ENCODE peak calls at places on chromosomes 11 and 22, in four cellular contexts. One of them, this sample, is unnamed.

GRCh38 chr11:123628936-123629683 is 25.3 kb downstream of the SCN3B start:
- DNase-seq in K562: peak
- DNase-seq in GM12878: no peak
- DNase-seq in H1: no peak
- DNase-seq in this sample: no peak

GRCh38 chr22:43893266-43893665 is 1.5 kb upstream of the PNPLA5 start:
- DNase-seq in K562: no peak
- DNase-seq in GM12878: no peak
- DNase-seq in H1: no peak
- DNase-seq in this sample: no peak

GRCh38 chr11:96293583-96293982 is 49.4 kb downstream of the MAML2 start:
- DNase-seq in K562: no peak
- DNase-seq in GM12878: peak
- DNase-seq in H1: no peak
- DNase-seq in this sample: no peak

GRCh38 chr11:22244986-22245592 is 52.2 kb downstream of the ANO5 start:
- DNase-seq in K562: peak
- DNase-seq in GM12878: no peak
- DNase-seq in H1: no peak
- DNase-seq in this sample: peak

GRCh38 chr11:130476922-130477491 is 28.6 kb downstream of the ADAMTS15 start:
- DNase-seq in K562: no peak
- DNase-seq in GM12878: no peak
- DNase-seq in H1: peak
- DNase-seq in this sample: no peak

GRCh38 chr11:121473064-121473777 is 20.5 kb upstream of the SORL1-AS1 start:
- DNase-seq in K562: no peak
- DNase-seq in GM12878: no peak
- DNase-seq in H1: no peak
- DNase-seq in this sample: no peak

GRCh38 chr11:134858783-134859480 is 446.9 kb upstream of the B3GAT1 start:
- DNase-seq in K562: no peak
- DNase-seq in GM12878: no peak
- DNase-seq in H1: no peak
- DNase-seq in this sample: no peak

GRCh38 chr11:34890089-34890488 is 26.1 kb downstream of the APIP start:
- DNase-seq in K562: no peak
- DNase-seq in GM12878: no peak
- DNase-seq in H1: no peak
- DNase-seq in this sample: no peak

GRCh38 chr11:100624346-100624745 is 62.7 kb upstream of the ARHGAP42 start:
- DNase-seq in K562: no peak
- DNase-seq in GM12878: no peak
- DNase-seq in H1: no peak
- DNase-seq in this sample: no peak

GRCh38 chr11:35675901-35676610 is 13.5 kb downstream of the TRIM44 start:
- DNase-seq in K562: no peak
- DNase-seq in GM12878: no peak
- DNase-seq in H1: no peak
- DNase-seq in this sample: no peak

GRCh38 chr11:95230054-95231034 is 658 bp downstream of the SESN3 start:
- DNase-seq in K562: no peak
- DNase-seq in GM12878: no peak
- DNase-seq in H1: peak
- DNase-seq in this sample: no peak

GRCh38 chr11:33557201-33557600 is 143.4 kb downstream of the C11orf91 start:
- DNase-seq in K562: no peak
- DNase-seq in GM12878: no peak
- DNase-seq in H1: no peak
- DNase-seq in this sample: no peak

GRCh38 chr11:95308512-95309035 is 77.6 kb upstream of the SESN3 start:
- DNase-seq in K562: no peak
- DNase-seq in GM12878: no peak
- DNase-seq in H1: no peak
- DNase-seq in this sample: no peak

GRCh38 chr11:121459413-121460041 is 6.8 kb upstream of the SORL1-AS1 start:
- DNase-seq in K562: no peak
- DNase-seq in GM12878: no peak
- DNase-seq in H1: no peak
- DNase-seq in this sample: peak

GRCh38 chr11:82842019-82842418 is 58.2 kb downstream of the PRCP start:
- DNase-seq in K562: no peak
- DNase-seq in GM12878: no peak
- DNase-seq in H1: no peak
- DNase-seq in this sample: no peak

GRCh38 chr11:9092846-9093778 is 1.7 kb upstream of the SCUBE2 start:
- DNase-seq in K562: no peak
- DNase-seq in GM12878: no peak
- DNase-seq in H1: no peak
- DNase-seq in this sample: no peak
- TF ChIP-seq SIN3A in K562: no peak
- TF ChIP-seq SIN3A in GM12878: no peak
- TF ChIP-seq SIN3A in H1: no peak
- TF ChIP-seq SIN3A in this sample: no peak

GRCh38 chr11:43984519-43985385 is 42.3 kb downstream of the C11orf96 start:
- DNase-seq in K562: no peak
- DNase-seq in GM12878: no peak
- DNase-seq in H1: no peak
- DNase-seq in this sample: peak
- TF ChIP-seq EP300 in K562: no peak
- TF ChIP-seq EP300 in GM12878: no peak
- TF ChIP-seq EP300 in H1: no peak
- TF ChIP-seq EP300 in this sample: no peak

GRCh38 chr11:76201672-76202412 is 4.5 kb downstream of the WNT11 start:
- DNase-seq in K562: no peak
- DNase-seq in GM12878: no peak
- DNase-seq in H1: no peak
- DNase-seq in this sample: no peak
- TF ChIP-seq SIN3A in K562: no peak
- TF ChIP-seq SIN3A in GM12878: no peak
- TF ChIP-seq SIN3A in H1: no peak
- TF ChIP-seq SIN3A in this sample: no peak

GRCh38 chr11:8721740-8722139 is 39.1 kb downstream of the RPL27A start:
- DNase-seq in K562: no peak
- DNase-seq in GM12878: no peak
- DNase-seq in H1: no peak
- DNase-seq in this sample: no peak

GRCh38 chr11:8720376-8720775 is 37.8 kb downstream of the RPL27A start:
- DNase-seq in K562: no peak
- DNase-seq in GM12878: no peak
- DNase-seq in H1: no peak
- DNase-seq in this sample: no peak

GRCh38 chr11:8719260-8720190 is 36.9 kb downstream of the RPL27A start:
- DNase-seq in K562: no peak
- DNase-seq in GM12878: no peak
- DNase-seq in H1: no peak
- DNase-seq in this sample: peak

GRCh38 chr11:8722156-8722555 is 39.6 kb downstream of the RPL27A start:
- DNase-seq in K562: no peak
- DNase-seq in GM12878: no peak
- DNase-seq in H1: no peak
- DNase-seq in this sample: peak

DNA sequence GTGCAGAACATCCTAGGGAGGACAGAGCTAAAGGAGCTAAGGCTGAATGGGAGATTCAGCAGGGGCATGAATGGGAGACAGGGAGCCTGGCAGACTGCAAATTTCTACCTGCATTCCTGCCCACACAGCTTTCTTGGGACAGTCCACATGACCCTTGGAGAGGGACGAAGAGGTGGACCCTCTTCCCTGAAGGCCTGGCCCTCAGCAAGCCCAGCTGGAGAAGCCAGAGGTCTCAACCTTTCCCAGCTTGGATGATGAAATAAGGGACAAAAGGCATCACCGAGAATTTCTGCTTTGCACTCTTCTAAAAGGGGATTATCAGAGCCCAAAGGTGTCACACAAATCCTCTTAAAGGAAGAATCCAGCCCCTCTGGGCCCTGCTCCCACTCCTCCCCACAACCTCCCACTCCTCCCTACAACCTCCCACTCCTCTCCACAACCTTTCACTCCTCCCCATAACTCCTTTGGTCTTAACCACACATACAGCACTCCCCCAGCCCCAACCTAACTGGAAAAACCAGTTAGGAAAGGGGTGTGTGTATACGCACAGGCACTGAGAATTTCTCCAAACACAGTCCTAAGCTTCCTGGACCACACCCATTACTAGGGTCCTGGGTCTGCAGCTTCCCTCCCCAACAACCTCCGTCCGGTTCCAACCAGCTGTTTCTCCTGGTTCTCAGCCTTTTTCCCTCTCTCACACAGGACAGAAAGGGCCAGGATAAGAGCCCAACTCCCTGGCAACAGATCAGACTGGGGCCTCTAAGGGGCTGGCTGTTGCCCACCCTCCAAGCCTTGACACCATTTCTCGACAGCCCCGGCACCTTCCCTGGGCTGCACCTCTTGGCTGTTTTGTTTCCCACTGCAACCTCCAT is 38.5 kb downstream of the RPL27A start:
- DNase-seq in K562: no peak
- DNase-seq in GM12878: no peak
- DNase-seq in H1: no peak
- DNase-seq in this sample: no peak
- TF ChIP-seq EP300 in K562: no peak
- TF ChIP-seq EP300 in GM12878: no peak
- TF ChIP-seq EP300 in H1: no peak
- TF ChIP-seq EP300 in this sample: no peak

DNA sequence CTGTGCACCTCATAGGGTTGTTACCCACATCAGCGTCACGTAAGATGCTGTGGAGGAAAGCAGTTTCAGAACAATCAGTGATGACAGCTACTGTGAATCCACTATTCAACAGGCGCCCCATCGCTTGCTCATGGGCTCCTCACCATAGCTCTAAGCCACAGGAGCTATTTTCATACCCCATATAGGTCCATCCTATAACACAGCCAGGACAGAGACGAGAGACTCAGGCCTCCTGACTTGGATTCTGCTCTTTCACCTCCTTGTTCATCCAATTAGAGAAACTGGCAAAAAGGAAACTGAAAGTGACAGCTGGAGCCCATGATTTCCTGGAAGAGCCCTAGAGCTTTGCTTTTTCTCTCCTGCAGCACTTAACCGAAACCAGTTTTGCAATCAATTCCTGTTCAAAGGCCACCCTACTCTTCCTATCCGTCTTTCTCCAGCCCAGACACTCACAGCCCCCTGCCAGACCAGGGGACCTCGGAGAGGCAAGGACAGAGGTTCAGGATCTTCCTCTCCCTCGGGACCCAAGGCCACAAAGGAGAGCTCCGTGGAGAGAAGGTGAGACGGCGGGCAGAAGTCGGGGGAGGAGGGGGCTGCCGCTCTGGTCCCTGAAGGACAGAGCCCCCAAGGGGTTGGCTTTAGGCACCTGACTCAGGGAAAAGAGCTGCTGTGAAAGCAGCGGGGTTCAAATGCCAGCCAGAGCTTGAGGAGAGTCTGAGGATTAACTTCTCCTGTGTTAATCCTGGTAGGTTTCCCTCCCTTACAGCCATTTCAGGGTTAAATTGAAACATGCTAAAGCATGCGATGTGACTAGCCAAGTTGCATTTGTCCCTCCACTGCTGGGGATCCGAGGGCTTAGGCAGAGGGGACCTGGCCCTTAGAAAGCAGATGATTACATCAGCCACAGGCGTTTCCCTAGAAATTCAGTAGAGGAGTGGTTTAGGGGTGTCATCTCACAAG is at the start of gene APOL6:
- DNase-seq in K562: peak
- DNase-seq in GM12878: peak
- DNase-seq in H1: peak
- DNase-seq in this sample: peak
- TF ChIP-seq SIN3A in K562: no peak
- TF ChIP-seq SIN3A in GM12878: no peak
- TF ChIP-seq SIN3A in H1: no peak
- TF ChIP-seq SIN3A in this sample: peak

GRCh38 chr11:64863381-64864060 is 14.9 kb downstream of the EHD1 start:
- DNase-seq in K562: no peak
- DNase-seq in GM12878: no peak
- DNase-seq in H1: peak
- DNase-seq in this sample: no peak

GRCh38 chr11:64864135-64864472 is 14.3 kb downstream of the EHD1 start:
- DNase-seq in K562: no peak
- DNase-seq in GM12878: no peak
- DNase-seq in H1: peak
- DNase-seq in this sample: no peak

GRCh38 chr11:64864473-64865285 is 13.7 kb downstream of the EHD1 start:
- DNase-seq in K562: no peak
- DNase-seq in GM12878: no peak
- DNase-seq in H1: no peak
- DNase-seq in this sample: no peak

GRCh38 chr11:64866173-64866491 is 12.3 kb downstream of the EHD1 start:
- DNase-seq in K562: no peak
- DNase-seq in GM12878: no peak
- DNase-seq in H1: no peak
- DNase-seq in this sample: no peak

DNA sequence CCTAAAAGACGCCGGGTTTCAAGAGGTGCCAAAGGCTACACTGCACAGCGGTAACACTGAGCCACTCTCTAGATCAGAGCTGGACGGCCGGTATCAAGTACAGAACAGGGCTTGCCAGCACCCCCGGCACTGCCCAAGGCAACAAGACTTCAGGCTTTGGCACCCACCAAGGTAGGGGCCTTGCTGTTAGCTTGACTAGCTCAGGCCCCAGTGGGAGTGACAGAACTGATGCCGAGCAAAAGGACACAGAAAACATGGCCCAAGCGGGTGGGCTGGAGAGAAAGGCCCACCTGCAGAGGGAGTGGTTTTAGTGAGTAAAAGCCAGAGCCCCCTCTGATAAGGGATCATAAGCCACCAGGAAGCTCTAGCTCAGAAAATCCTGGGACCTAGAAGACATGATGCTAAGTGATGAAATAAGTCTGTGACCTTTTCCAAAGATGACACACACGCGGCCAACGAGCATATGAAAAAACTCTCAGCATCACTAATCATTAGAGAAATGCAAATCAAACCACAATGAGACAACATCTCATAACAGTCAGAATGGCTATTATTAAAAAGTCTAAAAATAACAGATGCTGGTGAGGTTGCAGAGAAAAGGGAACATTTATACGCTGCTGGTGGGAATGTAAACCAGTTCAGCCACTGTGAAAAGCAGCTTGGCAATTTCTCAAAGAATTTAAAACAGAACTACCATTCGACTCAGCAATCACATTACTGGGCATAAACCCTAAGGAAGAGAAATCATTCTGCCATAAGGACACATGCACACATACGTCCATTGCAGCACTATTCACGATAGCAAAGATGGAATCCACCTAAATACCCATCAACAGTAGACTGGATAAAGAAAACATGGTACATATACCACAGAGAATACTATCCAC is 12.9 kb downstream of the EHD1 start:
- DNase-seq in K562: no peak
- DNase-seq in GM12878: no peak
- DNase-seq in H1: no peak
- DNase-seq in this sample: no peak
- TF ChIP-seq EP300 in K562: no peak
- TF ChIP-seq EP300 in GM12878: peak
- TF ChIP-seq EP300 in H1: no peak
- TF ChIP-seq EP300 in this sample: no peak